ENCODE peak calls at places on chromosomes 3 and 15, in six cellular contexts. R is esophagus squamous epithelium; K is CD4-positive, alpha-beta T cell; W is IMR-90; V is adrenal gland; E is psoas muscle. Z is an unnamed sample.

GRCh38 chr3:198079771-198080520 is 119.9 kb downstream of the LMLN start:
- DNase-seq in E (no peak), V (no peak), R (no peak), W (peak; percentile 5), K (peak; percentile 38), Z (peak; percentile 48)

GRCh38 chr15:41879321-41879845 is 14.5 kb downstream of the SPTBN5 start:
- DNase-seq in V (no peak), E (no peak), W (no peak), K (no peak), R (no peak), Z (no peak)

GRCh38 chr3:42562047-42562907 is 19.5 kb downstream of the SEC22C start:
- DNase-seq in R (no peak), E (no peak), V (no peak), K (no peak), W (peak; percentile 34), Z (no peak)

GRCh38 chr15:59306520-59307163 is 66.0 kb downstream of the MYO1E start:
- DNase-seq in R (no peak), V (no peak), K (no peak), W (peak; percentile 58), E (no peak), Z (no peak)

GRCh38 chr3:34783881-34784280 is 855.4 kb upstream of the ARPP21 start:
- DNase-seq in W (no peak), V (no peak), K (no peak), E (no peak), R (no peak), Z (no peak)

GRCh38 chr15:38217181-38217580 is 35.5 kb upstream of the SPRED1 start:
- DNase-seq in W (peak; percentile 76), E (no peak), V (no peak), K (no peak), R (no peak), Z (no peak)

GRCh38 chr3:141094851-141095545 is 43.9 kb downstream of the SPSB4 start:
- DNase-seq in E (peak; percentile 89), K (peak; percentile 15), R (no peak), W (peak; percentile 9), V (no peak), Z (peak; percentile 93)

GRCh38 chr15:58038426-58039106 is 26.9 kb downstream of the ALDH1A2 start:
- DNase-seq in K (no peak), W (no peak), R (no peak), V (no peak), E (no peak), Z (no peak)

GRCh38 chr15:38275951-38276350 is 23.3 kb downstream of the SPRED1 start:
- DNase-seq in E (no peak), K (no peak), R (no peak), V (no peak), W (peak; percentile 79), Z (no peak)

GRCh38 chr3:32616267-32616962 is 45.8 kb upstream of the DYNC1LI1 start:
- DNase-seq in R (no peak), K (no peak), V (no peak), E (no peak), W (no peak), Z (no peak)

GRCh38 chr15:90035095-90035834 is 34.1 kb downstream of the ZNF710 start:
- DNase-seq in K (no peak), E (peak; percentile 75), W (peak; percentile 62), V (peak; percentile 72), R (no peak), Z (no peak)

GRCh38 chr3:5430701-5431100 is 243.2 kb downstream of the EDEM1 start:
- DNase-seq in K (no peak), W (no peak), E (no peak), V (no peak), R (no peak), Z (no peak)

GRCh38 chr3:145857956-145858355 is 303.0 kb downstream of the PLOD2 start:
- DNase-seq in W (no peak), K (no peak), V (no peak), R (no peak), E (no peak), Z (no peak)

GRCh38 chr3:28940530-28940929 is 340.3 kb upstream of the RBMS3 start:
- DNase-seq in R (no peak), K (no peak), E (no peak), V (peak; percentile 39), W (peak; percentile 92), Z (no peak)

GRCh38 chr3:71156062-71156665 is 427.4 kb downstream of the FOXP1 start:
- DNase-seq in R (no peak), W (no peak), V (no peak), K (no peak), E (no peak), Z (no peak)

DNA sequence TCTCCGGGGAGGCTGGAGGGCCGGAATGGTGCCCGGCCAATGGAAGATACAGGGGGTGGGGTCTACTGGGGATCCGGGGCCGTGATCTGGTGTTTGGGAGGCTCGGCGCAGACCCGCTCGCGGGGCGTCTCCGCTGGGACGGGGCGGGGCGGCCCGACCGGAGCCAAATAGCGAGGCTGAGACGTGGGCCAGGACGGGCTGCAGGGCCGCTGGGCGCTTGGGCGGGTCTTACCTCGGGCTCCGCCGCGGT is 577 bp downstream of the MYO9A start:
- DNase-seq in E (peak; percentile 89), V (peak; percentile 80), K (peak; percentile 61), W (peak; percentile 69), R (peak; percentile 38), Z (peak; percentile 95)
- H3K27ac ChIP-seq in E (peak overlapping the region; percentile 95), V (peak overlapping the region; percentile 92), K (peak overlapping the region; percentile 68), W (peak overlapping the region; percentile 98), R (peak overlapping the region; percentile 98), Z (peak overlapping the region; percentile 89)

DNA sequence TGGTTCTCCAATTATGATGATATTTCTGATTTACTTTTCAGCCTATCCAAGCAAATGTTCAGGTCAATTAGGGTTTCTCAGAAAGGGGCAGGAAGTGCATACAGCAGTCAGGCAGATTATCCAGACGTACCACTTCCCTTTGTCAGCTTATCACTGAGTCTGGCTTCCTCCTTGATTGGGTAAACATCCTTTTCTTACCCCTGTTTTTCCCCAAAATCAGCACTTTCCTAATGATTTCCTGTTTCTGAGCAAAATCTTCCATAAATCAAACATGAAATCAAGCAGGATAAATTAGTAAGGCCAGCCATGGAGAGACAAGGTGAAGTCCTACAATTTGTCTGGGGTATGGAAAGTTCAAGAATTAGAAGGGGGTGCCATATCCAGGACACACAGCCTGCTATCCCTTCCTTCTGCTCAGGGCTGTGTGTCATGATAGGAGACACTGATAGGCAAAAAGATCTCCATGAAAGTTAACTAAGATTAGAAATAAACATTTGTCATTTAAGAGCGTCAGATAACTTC is 29.0 kb downstream of the ADIPOQ start:
- DNase-seq in W (no peak), V (no peak), E (no peak), K (no peak), R (no peak), Z (no peak)
- H3K27ac ChIP-seq in W (no peak overlapping the region), V (no peak overlapping the region), E (no peak overlapping the region), K (no peak overlapping the region), R (no peak overlapping the region), Z (no peak overlapping the region)

GRCh38 chr3:149315694-149316093 is 17.7 kb downstream of the TM4SF18 start:
- DNase-seq in W (no peak), K (no peak), V (no peak), E (no peak), R (no peak), Z (no peak)

GRCh38 chr3:149316427-149316826 is 17.0 kb downstream of the TM4SF18 start:
- DNase-seq in K (no peak), W (peak; percentile 22), V (no peak), R (no peak), E (no peak), Z (no peak)

GRCh38 chr3:149313542-149313941 is 19.9 kb downstream of the TM4SF18 start:
- DNase-seq in K (no peak), R (no peak), V (no peak), E (no peak), W (no peak), Z (no peak)

GRCh38 chr3:149317072-149317471 is 16.4 kb downstream of the TM4SF18 start:
- DNase-seq in W (no peak), V (no peak), E (no peak), K (no peak), R (no peak), Z (no peak)

DNA sequence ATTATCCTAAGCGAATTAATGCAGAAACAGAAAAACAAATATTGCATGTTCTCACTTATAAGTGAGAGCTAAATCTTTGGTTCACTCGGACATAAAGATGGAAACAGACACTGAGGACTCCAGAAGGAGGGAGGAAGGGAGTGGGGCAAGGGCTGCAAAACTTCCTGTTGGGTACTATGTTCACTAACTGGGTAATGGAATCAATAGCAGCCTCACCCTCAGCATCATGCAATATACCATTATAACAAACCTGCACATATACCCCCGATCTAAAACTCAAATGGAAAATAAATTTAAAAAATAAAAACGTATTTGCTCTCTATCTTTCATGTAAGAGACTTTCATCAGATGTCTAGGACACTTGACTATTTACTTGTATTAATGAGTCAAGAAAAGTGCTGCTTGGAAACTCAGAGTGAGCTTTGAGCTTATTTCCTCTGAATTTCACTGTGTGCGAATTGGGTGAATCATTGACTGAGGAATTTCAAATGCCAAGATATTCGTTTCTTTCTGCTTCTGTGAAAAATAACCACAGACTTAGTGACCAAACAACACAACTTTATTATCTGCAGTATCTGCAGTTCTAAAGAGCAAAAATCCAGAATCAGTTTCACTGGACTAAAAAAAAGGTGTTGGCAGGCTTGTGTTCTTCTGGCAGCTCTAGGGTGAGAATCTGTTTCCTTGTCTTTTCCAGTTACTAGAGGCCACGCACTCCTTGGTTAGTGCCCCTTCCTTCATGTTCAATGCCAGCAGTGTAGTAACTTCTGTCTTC is 18.4 kb downstream of the TM4SF18 start:
- DNase-seq in K (no peak), V (no peak), E (no peak), R (no peak), W (peak; percentile 82), Z (no peak)
- H3K27ac ChIP-seq in K (no peak overlapping the region), V (no peak overlapping the region), E (no peak overlapping the region), R (no peak overlapping the region), W (peak overlapping the region; percentile 53), Z (no peak overlapping the region)

DNA sequence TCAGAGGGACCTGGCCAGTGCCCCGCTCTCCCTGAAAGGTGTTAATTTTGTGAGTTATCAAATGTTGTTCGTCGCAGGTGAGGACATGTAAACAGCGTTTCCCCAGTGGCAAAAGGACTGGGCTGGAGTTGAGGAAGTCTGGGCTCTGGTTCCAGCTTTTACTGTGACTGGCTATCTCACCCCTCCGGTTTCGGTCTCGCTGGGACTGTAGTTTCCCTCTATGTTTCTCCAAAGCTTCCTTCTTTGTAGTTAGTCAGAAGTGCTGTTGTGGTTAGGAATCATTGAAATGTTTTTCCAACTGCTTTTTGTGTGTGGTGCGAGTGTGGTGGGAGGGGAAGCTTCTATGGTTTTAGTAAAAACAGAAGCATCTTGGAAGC is 983 bp upstream of the CLDN1 start:
- DNase-seq in W (no peak), V (peak; percentile 49), E (no peak), K (no peak), R (no peak), Z (no peak)
- H3K27ac ChIP-seq in W (no peak overlapping the region), V (peak overlapping the region; percentile 47), E (no peak overlapping the region), K (no peak overlapping the region), R (peak overlapping the region; percentile 43), Z (no peak overlapping the region)

GRCh38 chr3:132317229-132317948 is at the start of gene ACP3:
- DNase-seq in E (no peak), K (no peak), W (peak; percentile 82), R (no peak), V (peak; percentile 73), Z (no peak)
- H3K27ac ChIP-seq in E (no peak within 1 kb of the TSS), K (no peak within 1 kb of the TSS), W (peak within 1 kb of the TSS; percentile 82), R (peak within 1 kb of the TSS; percentile 88), V (peak within 1 kb of the TSS; percentile 80), Z (no peak within 1 kb of the TSS)

Z was measured in aorta.